ENCODE peak calls at places on chromosome 19, in four cellular contexts. J is A673, T is suprapubic skin, D is right lobe of liver. P is an unnamed sample.

GRCh38 chr19:19269952-19270694 is 3.0 kb downstream of the TM6SF2 start:
- DNase-seq in J (no peak), T (no peak), D (no peak), P (no peak)

GRCh38 chr19:41914191-41914834 is 13.9 kb downstream of the ERFL start:
- DNase-seq in J (no peak), T (no peak), D (no peak), P (no peak)

GRCh38 chr19:48720613-48721296 is 1.2 kb upstream of the MAMSTR start:
- DNase-seq in J (peak; percentile 100), T (peak; percentile 99), D (peak; percentile 98), P (peak; percentile 99)

GRCh38 chr19:48325265-48325910 is at the start of gene EMP3:
- DNase-seq in J (peak; percentile 94), T (peak; percentile 92), D (peak; percentile 65), P (peak; percentile 50)

GRCh38 chr19:4639531-4640246 is 373 bp downstream of the TNFAIP8L1 start:
- DNase-seq in J (no peak), T (no peak), D (peak; percentile 78), P (peak; percentile 47)

GRCh38 chr19:40575326-40575725 is 1.3 kb upstream of the SHKBP1 start:
- DNase-seq in J (no peak), T (no peak), D (no peak), P (no peak)

GRCh38 chr19:18846862-18847515 is 15.2 kb downstream of the UPF1 start:
- DNase-seq in J (peak; percentile 82), T (peak; percentile 86), D (peak; percentile 78), P (peak; percentile 89)

GRCh38 chr19:47446534-47447469 is 24.9 kb downstream of the SLC8A2 start:
- DNase-seq in J (peak; percentile 59), T (no peak), D (no peak), P (peak; percentile 93)

GRCh38 chr19:43501661-43502418 is 2.7 kb downstream of the PHLDB3 start:
- DNase-seq in J (no peak), T (no peak), D (no peak), P (no peak)

GRCh38 chr19:58330458-58330857 is 3.7 kb downstream of the ZSCAN22 start:
- DNase-seq in J (no peak), T (no peak), D (no peak), P (no peak)

GRCh38 chr19:1105217-1105872 is 1.6 kb downstream of the GPX4 start:
- DNase-seq in J (peak; percentile 56), T (no peak), D (no peak), P (no peak)

GRCh38 chr19:11699931-11700794 is 38.6 kb downstream of the ZNF823 start:
- DNase-seq in J (peak; percentile 43), T (no peak), D (no peak), P (peak; percentile 15)

GRCh38 chr19:11264452-11265176 is 2.3 kb upstream of the DOCK6 start:
- DNase-seq in J (no peak), T (peak; percentile 70), D (no peak), P (no peak)

GRCh38 chr19:6273701-6274601 is 5.8 kb downstream of the MLLT1 start:
- DNase-seq in J (no peak), T (peak; percentile 94), D (peak; percentile 96), P (peak; percentile 60)

GRCh38 chr19:33250500-33250899 is 24.9 kb upstream of the SLC7A10 start:
- DNase-seq in J (no peak), T (no peak), D (no peak), P (no peak)

DNA sequence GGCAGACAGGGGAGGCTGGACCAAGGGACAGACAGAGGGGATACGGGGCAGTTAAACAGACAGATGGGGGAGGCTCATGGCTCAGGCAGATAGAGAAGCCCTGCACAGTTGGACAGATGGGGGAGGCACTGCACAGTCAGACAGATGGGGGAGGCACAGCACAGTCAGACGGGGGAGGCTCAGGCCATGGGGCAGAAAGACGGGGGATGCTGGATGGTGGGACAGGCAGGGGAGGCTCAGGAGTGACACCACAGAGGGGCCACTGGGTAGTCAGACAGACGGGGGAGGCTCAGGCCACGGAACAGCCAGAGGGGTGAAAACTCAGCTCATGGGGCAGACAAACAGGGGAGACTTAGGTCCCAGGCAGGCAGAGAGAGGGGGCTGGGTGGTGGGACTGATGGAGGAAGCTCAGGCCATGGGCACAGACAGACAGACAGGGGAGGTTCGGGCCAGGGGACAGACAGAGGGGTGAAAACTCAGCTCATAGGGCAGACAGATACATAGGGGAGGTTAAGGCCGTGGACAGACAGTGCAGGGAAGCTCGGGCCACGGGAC is 886 bp downstream of the MFSD12 start:
- DNase-seq in J (no peak), T (no peak), D (no peak), P (no peak)
- H3K4me1 ChIP-seq in J (peaks cover 16% of the 10 kb centered on the region), T (peaks cover 40% of the 10 kb centered on the region), D (peaks cover 29% of the 10 kb centered on the region), P (no peaks in the 10 kb centered on the region)

GRCh38 chr19:29681422-29682235 is 16.4 kb downstream of the PLEKHF1 start:
- DNase-seq in J (no peak), T (no peak), D (no peak), P (no peak)
- H3K4me3 ChIP-seq in J (no peak overlapping the region), T (no peak overlapping the region), D (no peak overlapping the region), P (no peak overlapping the region)

GRCh38 chr19:16599655-16600346 is 27.6 kb upstream of the SLC35E1 start:
- DNase-seq in J (no peak), T (no peak), D (no peak), P (peak; percentile 31)

GRCh38 chr19:16600824-16601223 is 27.2 kb downstream of the MED26 start:
- DNase-seq in J (no peak), T (no peak), D (no peak), P (no peak)

GRCh38 chr19:16603090-16603489 is 24.9 kb downstream of the MED26 start:
- DNase-seq in J (no peak), T (no peak), D (no peak), P (no peak)

GRCh38 chr19:16598848-16599247 is 26.6 kb upstream of the SLC35E1 start:
- DNase-seq in J (no peak), T (no peak), D (no peak), P (peak; percentile 37)

DNA sequence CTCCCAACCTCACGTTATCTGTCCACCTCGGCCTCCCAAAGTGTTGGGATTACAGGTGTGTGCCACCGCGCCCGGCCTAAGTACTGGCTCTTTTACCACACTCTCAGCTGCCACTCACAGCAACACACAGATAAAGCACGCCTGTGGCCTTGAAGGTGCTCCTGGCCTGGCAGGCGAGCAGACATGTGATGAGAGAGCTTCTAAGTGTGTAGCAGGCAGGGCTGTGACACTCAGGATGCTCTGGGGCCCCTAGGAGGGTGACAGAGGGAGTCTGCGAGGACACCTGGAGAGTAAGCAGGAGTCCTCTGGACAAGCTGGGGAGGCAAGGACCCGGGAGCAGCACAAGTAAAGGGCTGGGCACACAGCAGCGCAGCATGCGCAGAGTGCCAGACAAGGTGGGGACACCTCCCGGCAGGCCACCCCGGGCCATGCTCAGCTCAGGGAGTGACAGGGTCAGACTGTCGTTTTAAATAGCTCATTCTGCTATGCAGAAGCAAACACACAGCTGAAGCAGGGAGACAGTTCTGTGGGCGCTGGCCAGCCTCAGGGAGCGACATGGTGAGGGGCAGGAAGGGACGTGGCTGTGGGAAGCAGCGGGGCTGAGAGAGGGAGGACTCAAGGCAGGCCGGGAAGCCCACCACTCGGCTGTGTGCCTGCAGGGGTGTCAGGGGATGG is 26.5 kb downstream of the MED26 start:
- DNase-seq in J (no peak), T (no peak), D (no peak), P (no peak)
- H3K4me1 ChIP-seq in J (no peaks in the 10 kb centered on the region), T (peaks cover 19% of the 10 kb centered on the region), D (peaks cover 11% of the 10 kb centered on the region), P (peaks cover 25% of the 10 kb centered on the region)

GRCh38 chr19:13101590-13102415 is 855 bp downstream of the LYL1 start:
- DNase-seq in J (no peak), T (no peak), D (peak; percentile 49), P (no peak)
- H3K4me3 ChIP-seq in J (no peak overlapping the region), T (peak overlapping the region; percentile 53), D (peak overlapping the region; percentile 40), P (peak overlapping the region; percentile 54)

GRCh38 chr19:13102416-13102665 is 317 bp downstream of the LYL1 start:
- DNase-seq in J (no peak), T (no peak), D (no peak), P (no peak)
- H3K4me1 ChIP-seq in J (peaks cover 4% of the 10 kb centered on the region), T (peaks cover 57% of the 10 kb centered on the region), D (peaks cover 18% of the 10 kb centered on the region), P (peaks cover 16% of the 10 kb centered on the region)

DNA sequence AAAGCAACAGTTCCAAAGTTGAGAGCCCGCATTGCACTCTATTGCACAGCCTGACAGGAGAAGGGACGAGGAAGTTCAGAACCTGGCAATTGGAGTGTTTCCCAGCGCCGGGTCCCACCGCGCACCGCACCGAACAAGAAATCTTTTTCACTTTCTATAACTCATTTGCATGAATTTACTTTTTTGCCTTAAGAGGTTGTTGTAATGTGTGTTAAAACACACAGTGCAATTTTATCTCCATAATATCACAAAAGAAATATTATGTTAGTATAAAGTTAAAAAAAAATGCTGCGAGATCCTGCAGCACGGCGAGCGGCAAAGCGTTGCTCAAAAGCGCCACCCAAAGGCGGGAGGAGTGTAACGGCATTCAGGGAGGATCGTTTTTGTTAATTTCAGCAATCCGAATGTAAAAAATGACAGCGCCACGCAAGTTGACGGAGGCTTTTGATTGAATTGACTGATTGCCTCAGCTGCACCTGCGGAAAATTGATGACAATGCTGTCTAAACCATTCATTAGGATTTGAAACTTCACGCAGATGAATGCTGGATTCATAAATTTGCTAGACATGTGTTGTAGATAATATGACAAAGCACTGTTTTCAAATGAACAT is 303.6 kb upstream of the ZNF507 start:
- DNase-seq in J (peak; percentile 69), T (no peak), D (no peak), P (peak; percentile 60)
- H3K4me3 ChIP-seq in J (peak overlapping the region; percentile 43), T (peak overlapping the region; percentile 32), D (no peak overlapping the region), P (peak overlapping the region; percentile 28)

GRCh38 chr19:13023666-13024065 is 28.4 kb downstream of the NFIX start:
- DNase-seq in J (no peak), T (no peak), D (no peak), P (no peak)
- H3K4me1 ChIP-seq in J (peaks cover 45% of the 10 kb centered on the region), T (peaks cover 98% of the 10 kb centered on the region), D (peaks cover 46% of the 10 kb centered on the region), P (peaks cover 18% of the 10 kb centered on the region)

GRCh38 chr19:7638802-7639465 is 2.0 kb downstream of the STXBP2 start:
- DNase-seq in J (no peak), T (no peak), D (no peak), P (no peak)

GRCh38 chr19:7636691-7637373 is at the start of gene STXBP2:
- DNase-seq in J (peak; percentile 75), T (no peak), D (peak; percentile 88), P (no peak)

GRCh38 chr19:7635670-7636069 is 1.2 kb upstream of the STXBP2 start:
- DNase-seq in J (no peak), T (no peak), D (no peak), P (no peak)

GRCh38 chr19:7637374-7638256 is 705 bp downstream of the STXBP2 start:
- DNase-seq in J (no peak), T (no peak), D (peak; percentile 63), P (no peak)

GRCh38 chr19:7636317-7636690 is 606 bp upstream of the STXBP2 start:
- DNase-seq in J (peak; percentile 54), T (no peak), D (no peak), P (no peak)
- H3K4me3 ChIP-seq in J (peak overlapping the region; percentile 79), T (peak overlapping the region; percentile 74), D (peak overlapping the region; percentile 79), P (no peak overlapping the region)

DNA sequence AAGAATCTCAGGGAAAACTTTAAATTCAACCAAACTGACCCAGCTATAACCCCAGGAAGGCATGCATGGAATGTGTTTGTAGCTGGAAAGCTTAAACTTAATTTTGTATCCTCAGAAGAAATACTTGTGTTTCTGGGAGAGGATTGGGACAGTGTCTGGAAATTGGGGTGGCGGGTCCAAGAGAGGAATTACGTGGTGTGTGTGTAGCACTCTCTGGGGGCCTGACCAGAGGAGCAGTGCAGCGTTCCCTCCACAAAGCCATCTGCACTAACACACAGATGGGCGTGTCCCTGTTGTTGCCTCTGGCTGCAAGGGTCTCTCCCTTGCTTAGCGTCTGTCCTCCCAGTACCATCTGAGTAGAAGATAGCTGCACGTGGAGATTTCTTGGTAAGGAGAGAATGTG is 6.4 kb downstream of the GARRE1 start:
- DNase-seq in J (no peak), T (peak; percentile 37), D (no peak), P (peak; percentile 67)
- H3K4me1 ChIP-seq in J (peaks cover 42% of the 10 kb centered on the region), T (peaks cover 27% of the 10 kb centered on the region), D (peaks cover 26% of the 10 kb centered on the region), P (peaks cover 18% of the 10 kb centered on the region)